ENCODE peak calls at places on chromosomes 5 and 9, in five cellular contexts. M is stimulated activated CD8-positive, alpha-beta memory T cell treated with anti-CD3 and anti-CD28 coated beads, Interleukin-15, amount 100 ng/mL, for 4 hours; H is IMR-90; X is PC-9; R is left cardiac atrium. A is an unnamed sample.

GRCh38 chr5:180299526-180299925 is 7.6 kb upstream of the MAPK9 start:
- DNase-seq in M (no peak), H (no peak), X (no peak), R (no peak), A (no peak)

GRCh38 chr9:72675586-72675985 is 154.2 kb downstream of the TMC1 start:
- DNase-seq in M (no peak), H (no peak), X (peak), R (no peak), A (peak)

GRCh38 chr5:88425124-88425523 is 156.5 kb upstream of the TMEM161B start:
- DNase-seq in M (no peak), H (no peak), X (no peak), R (no peak), A (no peak)

GRCh38 chr5:97778451-97778850 is 595.4 kb upstream of the RIOK2 start:
- DNase-seq in M (no peak), H (peak), X (no peak), R (no peak), A (peak)

GRCh38 chr9:37902804-37903580 is 935 bp downstream of the SLC25A51 start:
- DNase-seq in M (no peak), H (peak), X (no peak), R (no peak), A (peak)

GRCh38 chr9:98627291-98627690 is 81.4 kb downstream of the GABBR2 start:
- DNase-seq in M (no peak), H (peak), X (no peak), R (no peak), A (peak)

GRCh38 chr9:137534256-137535119 is 15.7 kb downstream of the PNPLA7 start:
- DNase-seq in M (no peak), H (peak), X (peak), R (no peak), A (peak)

GRCh38 chr5:78587081-78587774 is 61.3 kb downstream of the LHFPL2 start:
- DNase-seq in M (no peak), H (no peak), X (no peak), R (no peak), A (no peak)

GRCh38 chr5:80093796-80094195 is 58.6 kb downstream of the THBS4 start:
- DNase-seq in M (no peak), H (no peak), X (no peak), R (no peak), A (no peak)

GRCh38 chr5:149227168-149227826 is 44.4 kb upstream of the AFAP1L1 start:
- DNase-seq in M (no peak), H (peak), X (peak), R (no peak), A (no peak)

GRCh38 chr5:97267767-97268166 is 84.7 kb upstream of the RIOK2 start:
- DNase-seq in M (no peak), H (no peak), X (no peak), R (no peak), A (no peak)

GRCh38 chr5:112546946-112547647 is 128.0 kb upstream of the EPB41L4A start:
- DNase-seq in M (no peak), H (no peak), X (no peak), R (no peak), A (no peak)

GRCh38 chr5:132064140-132064539 is 3.7 kb downstream of the IL3 start:
- DNase-seq in M (no peak), H (no peak), X (no peak), R (no peak), A (no peak)

GRCh38 chr9:109805054-109805453 is 25.1 kb downstream of the PALM2AKAP2 start:
- DNase-seq in M (no peak), H (no peak), X (no peak), R (no peak), A (no peak)

GRCh38 chr5:139905401-139905800 is 109.8 kb downstream of the PSD2 start:
- DNase-seq in M (no peak), H (no peak), X (no peak), R (no peak), A (no peak)

GRCh38 chr5:147453901-147454814 is 55.7 kb downstream of the DPYSL3 start:
- DNase-seq in M (peak), H (peak), X (no peak), R (peak), A (peak)

GRCh38 chr5:91025449-91025848 is 357.7 kb downstream of the ARRDC3 start:
- DNase-seq in M (no peak), H (no peak), X (no peak), R (no peak), A (no peak)

GRCh38 chr9:134391319-134392231 is 65.3 kb downstream of the RXRA start:
- DNase-seq in M (peak), H (no peak), X (no peak), R (no peak), A (no peak)

A was measured in fibroblast of lung.